ENCODE peak calls at places on chromosomes 3 and 15, in nine cellular contexts. K, D, P, A, B, G, Z, V and J are unnamed samples.

GRCh38 chr15:59307164-59307535 is 65.5 kb downstream of the MYO1E start:
- DNase-seq in K (no peak), D (no peak), P (no peak), A (no peak), B (no peak), G (no peak), Z (no peak), V (no peak), J (no peak)

GRCh38 chr3:171459130-171459941 is 869 bp downstream of the TNIK start:
- DNase-seq in K (no peak), D (no peak), P (peak), A (peak), B (no peak), G (peak), Z (peak), V (peak), J (no peak)

GRCh38 chr3:5072100-5072816 is 49.8 kb upstream of the ARL8B start:
- DNase-seq in K (no peak), D (no peak), P (no peak), A (no peak), B (no peak), G (no peak), Z (no peak), V (no peak), J (no peak)

GRCh38 chr3:194058189-194058571 is 77.8 kb upstream of the HES1 start:
- DNase-seq in K (peak), D (no peak), P (peak), A (no peak), B (peak), G (no peak), Z (peak), V (peak), J (peak)

GRCh38 chr3:36312351-36312750 is 68.0 kb upstream of the STAC start:
- DNase-seq in K (no peak), D (no peak), P (no peak), A (no peak), B (no peak), G (no peak), Z (no peak), V (no peak), J (no peak)

GRCh38 chr3:146142757-146143156 is 18.2 kb downstream of the PLOD2 start:
- DNase-seq in K (no peak), D (no peak), P (peak), A (no peak), B (peak), G (peak), Z (no peak), V (no peak), J (no peak)

GRCh38 chr3:111594205-111594604 is 941 bp downstream of the ZBED2 start:
- DNase-seq in K (no peak), D (no peak), P (peak), A (no peak), B (peak), G (peak), Z (no peak), V (no peak), J (no peak)

GRCh38 chr3:124760601-124761000 is 30.3 kb downstream of the UMPS start:
- DNase-seq in K (no peak), D (no peak), P (no peak), A (no peak), B (peak), G (peak), Z (peak), V (no peak), J (no peak)

GRCh38 chr3:105118905-105119304 is 247.8 kb upstream of the ALCAM start:
- DNase-seq in K (no peak), D (no peak), P (no peak), A (no peak), B (no peak), G (no peak), Z (no peak), V (no peak), J (no peak)